ENCODE peak calls at places on chromosomes 11 and 22, in eight cellular contexts. One of them, this sample, is unnamed.
A peak's percentile ranks its signal among the peaks of the same experiment; 100 is the strongest.

GRCh38 chr11:31974737-31975136 is 116.1 kb upstream of the RCN1 start:
- DNase-seq in nephron progenitor cell: no peak
- DNase-seq in skeletal muscle cell: peak; percentile 79
- DNase-seq in gastrocnemius medialis: no peak
- DNase-seq in NCI-H460: peak; percentile 13
- DNase-seq in stimulated activated CD4-positive, alpha-beta T cell treated with anti-CD3 and anti-CD28 coated beads, Interleukin-12 subunit alpha, Interleukin-12 subunit beta, amount 100 ng/mL, for 4 hours: no peak
- DNase-seq in progenitor cell of endocrine pancreas: no peak
- DNase-seq in HT1080: peak; percentile 95
- DNase-seq in this sample: peak; percentile 88

GRCh38 chr22:37930270-37930951 is 23.0 kb downstream of the C22orf23 start:
- DNase-seq in nephron progenitor cell: no peak
- DNase-seq in skeletal muscle cell: no peak
- DNase-seq in gastrocnemius medialis: no peak
- DNase-seq in NCI-H460: no peak
- DNase-seq in stimulated activated CD4-positive, alpha-beta T cell treated with anti-CD3 and anti-CD28 coated beads, Interleukin-12 subunit alpha, Interleukin-12 subunit beta, amount 100 ng/mL, for 4 hours: no peak
- DNase-seq in progenitor cell of endocrine pancreas: no peak
- DNase-seq in HT1080: peak; percentile 35
- DNase-seq in this sample: no peak

GRCh38 chr22:31574015-31574670 is 77.8 kb downstream of the SFI1 start:
- DNase-seq in nephron progenitor cell: no peak
- DNase-seq in skeletal muscle cell: peak; percentile 45
- DNase-seq in gastrocnemius medialis: no peak
- DNase-seq in NCI-H460: no peak
- DNase-seq in stimulated activated CD4-positive, alpha-beta T cell treated with anti-CD3 and anti-CD28 coated beads, Interleukin-12 subunit alpha, Interleukin-12 subunit beta, amount 100 ng/mL, for 4 hours: no peak
- DNase-seq in progenitor cell of endocrine pancreas: no peak
- DNase-seq in HT1080: no peak
- DNase-seq in this sample: no peak

GRCh38 chr11:2205214-2205770 is 33.7 kb upstream of the TH start:
- DNase-seq in nephron progenitor cell: no peak
- DNase-seq in skeletal muscle cell: no peak
- DNase-seq in gastrocnemius medialis: no peak
- DNase-seq in NCI-H460: no peak
- DNase-seq in stimulated activated CD4-positive, alpha-beta T cell treated with anti-CD3 and anti-CD28 coated beads, Interleukin-12 subunit alpha, Interleukin-12 subunit beta, amount 100 ng/mL, for 4 hours: no peak
- DNase-seq in progenitor cell of endocrine pancreas: no peak
- DNase-seq in HT1080: no peak
- DNase-seq in this sample: no peak

GRCh38 chr11:7927635-7928034 is 3.4 kb downstream of the OR10A6 start:
- DNase-seq in nephron progenitor cell: no peak
- DNase-seq in skeletal muscle cell: no peak
- DNase-seq in gastrocnemius medialis: no peak
- DNase-seq in NCI-H460: peak; percentile 3
- DNase-seq in stimulated activated CD4-positive, alpha-beta T cell treated with anti-CD3 and anti-CD28 coated beads, Interleukin-12 subunit alpha, Interleukin-12 subunit beta, amount 100 ng/mL, for 4 hours: no peak
- DNase-seq in progenitor cell of endocrine pancreas: no peak
- DNase-seq in HT1080: peak; percentile 73
- DNase-seq in this sample: no peak

GRCh38 chr11:35930466-35930865 is 13.4 kb upstream of the LDLRAD3 start:
- DNase-seq in nephron progenitor cell: no peak
- DNase-seq in skeletal muscle cell: no peak
- DNase-seq in gastrocnemius medialis: no peak
- DNase-seq in NCI-H460: no peak
- DNase-seq in stimulated activated CD4-positive, alpha-beta T cell treated with anti-CD3 and anti-CD28 coated beads, Interleukin-12 subunit alpha, Interleukin-12 subunit beta, amount 100 ng/mL, for 4 hours: no peak
- DNase-seq in progenitor cell of endocrine pancreas: no peak
- DNase-seq in HT1080: no peak
- DNase-seq in this sample: no peak

GRCh38 chr11:1224491-1225385 is 1.9 kb downstream of the MUC5B start:
- DNase-seq in nephron progenitor cell: peak; percentile 58
- DNase-seq in skeletal muscle cell: no peak
- DNase-seq in gastrocnemius medialis: no peak
- DNase-seq in NCI-H460: no peak
- DNase-seq in stimulated activated CD4-positive, alpha-beta T cell treated with anti-CD3 and anti-CD28 coated beads, Interleukin-12 subunit alpha, Interleukin-12 subunit beta, amount 100 ng/mL, for 4 hours: no peak
- DNase-seq in progenitor cell of endocrine pancreas: no peak
- DNase-seq in HT1080: no peak
- DNase-seq in this sample: no peak

GRCh38 chr11:2293396-2294339 is 8.1 kb downstream of the C11orf21 start:
- DNase-seq in nephron progenitor cell: peak; percentile 0
- DNase-seq in skeletal muscle cell: no peak
- DNase-seq in gastrocnemius medialis: no peak
- DNase-seq in NCI-H460: no peak
- DNase-seq in stimulated activated CD4-positive, alpha-beta T cell treated with anti-CD3 and anti-CD28 coated beads, Interleukin-12 subunit alpha, Interleukin-12 subunit beta, amount 100 ng/mL, for 4 hours: no peak
- DNase-seq in progenitor cell of endocrine pancreas: no peak
- DNase-seq in HT1080: no peak
- DNase-seq in this sample: no peak

GRCh38 chr22:37768273-37768672 is 39.5 kb upstream of the GCAT start:
- DNase-seq in nephron progenitor cell: no peak
- DNase-seq in skeletal muscle cell: no peak
- DNase-seq in gastrocnemius medialis: no peak
- DNase-seq in NCI-H460: no peak
- DNase-seq in stimulated activated CD4-positive, alpha-beta T cell treated with anti-CD3 and anti-CD28 coated beads, Interleukin-12 subunit alpha, Interleukin-12 subunit beta, amount 100 ng/mL, for 4 hours: no peak
- DNase-seq in progenitor cell of endocrine pancreas: no peak
- DNase-seq in HT1080: no peak
- DNase-seq in this sample: no peak

GRCh38 chr11:68583047-68583446 is 101.3 kb upstream of the GAL start:
- DNase-seq in nephron progenitor cell: no peak
- DNase-seq in skeletal muscle cell: no peak
- DNase-seq in gastrocnemius medialis: no peak
- DNase-seq in NCI-H460: peak; percentile 62
- DNase-seq in stimulated activated CD4-positive, alpha-beta T cell treated with anti-CD3 and anti-CD28 coated beads, Interleukin-12 subunit alpha, Interleukin-12 subunit beta, amount 100 ng/mL, for 4 hours: no peak
- DNase-seq in progenitor cell of endocrine pancreas: no peak
- DNase-seq in HT1080: peak; percentile 13
- DNase-seq in this sample: peak; percentile 36

GRCh38 chr11:127737499-127737898 is 736.9 kb upstream of the KIRREL3 start:
- DNase-seq in nephron progenitor cell: no peak
- DNase-seq in skeletal muscle cell: no peak
- DNase-seq in gastrocnemius medialis: no peak
- DNase-seq in NCI-H460: no peak
- DNase-seq in stimulated activated CD4-positive, alpha-beta T cell treated with anti-CD3 and anti-CD28 coated beads, Interleukin-12 subunit alpha, Interleukin-12 subunit beta, amount 100 ng/mL, for 4 hours: no peak
- DNase-seq in progenitor cell of endocrine pancreas: no peak
- DNase-seq in HT1080: no peak
- DNase-seq in this sample: no peak

GRCh38 chr11:34866375-34866774 is 49.8 kb downstream of the APIP start:
- DNase-seq in nephron progenitor cell: no peak
- DNase-seq in skeletal muscle cell: peak; percentile 28
- DNase-seq in gastrocnemius medialis: no peak
- DNase-seq in NCI-H460: no peak
- DNase-seq in stimulated activated CD4-positive, alpha-beta T cell treated with anti-CD3 and anti-CD28 coated beads, Interleukin-12 subunit alpha, Interleukin-12 subunit beta, amount 100 ng/mL, for 4 hours: no peak
- DNase-seq in progenitor cell of endocrine pancreas: no peak
- DNase-seq in HT1080: no peak
- DNase-seq in this sample: peak; percentile 14

GRCh38 chr22:45878051-45878764 is 98.8 kb downstream of the WNT7B start:
- DNase-seq in nephron progenitor cell: peak; percentile 40
- DNase-seq in skeletal muscle cell: no peak
- DNase-seq in gastrocnemius medialis: no peak
- DNase-seq in NCI-H460: no peak
- DNase-seq in stimulated activated CD4-positive, alpha-beta T cell treated with anti-CD3 and anti-CD28 coated beads, Interleukin-12 subunit alpha, Interleukin-12 subunit beta, amount 100 ng/mL, for 4 hours: no peak
- DNase-seq in progenitor cell of endocrine pancreas: peak; percentile 8
- DNase-seq in HT1080: no peak
- DNase-seq in this sample: no peak

GRCh38 chr11:2787816-2788750 is 88.3 kb upstream of the KCNQ1OT1 start:
- DNase-seq in nephron progenitor cell: peak; percentile 49
- DNase-seq in skeletal muscle cell: no peak
- DNase-seq in gastrocnemius medialis: peak; percentile 5
- DNase-seq in NCI-H460: no peak
- DNase-seq in stimulated activated CD4-positive, alpha-beta T cell treated with anti-CD3 and anti-CD28 coated beads, Interleukin-12 subunit alpha, Interleukin-12 subunit beta, amount 100 ng/mL, for 4 hours: no peak
- DNase-seq in progenitor cell of endocrine pancreas: peak; percentile 14
- DNase-seq in HT1080: no peak
- DNase-seq in this sample: no peak

GRCh38 chr11:133809525-133810178 is 35.7 kb downstream of the SPATA19 start:
- DNase-seq in nephron progenitor cell: no peak
- DNase-seq in skeletal muscle cell: no peak
- DNase-seq in gastrocnemius medialis: no peak
- DNase-seq in NCI-H460: no peak
- DNase-seq in stimulated activated CD4-positive, alpha-beta T cell treated with anti-CD3 and anti-CD28 coated beads, Interleukin-12 subunit alpha, Interleukin-12 subunit beta, amount 100 ng/mL, for 4 hours: no peak
- DNase-seq in progenitor cell of endocrine pancreas: no peak
- DNase-seq in HT1080: no peak
- DNase-seq in this sample: no peak

GRCh38 chr11:115502636-115503082 is 1.6 kb downstream of the CADM1 start:
- DNase-seq in nephron progenitor cell: peak; percentile 29
- DNase-seq in skeletal muscle cell: no peak
- DNase-seq in gastrocnemius medialis: no peak
- DNase-seq in NCI-H460: no peak
- DNase-seq in stimulated activated CD4-positive, alpha-beta T cell treated with anti-CD3 and anti-CD28 coated beads, Interleukin-12 subunit alpha, Interleukin-12 subunit beta, amount 100 ng/mL, for 4 hours: no peak
- DNase-seq in progenitor cell of endocrine pancreas: peak; percentile 26
- DNase-seq in HT1080: no peak
- DNase-seq in this sample: no peak

GRCh38 chr11:114447892-114448291 is 8.6 kb downstream of the REXO2 start:
- DNase-seq in nephron progenitor cell: no peak
- DNase-seq in skeletal muscle cell: peak; percentile 37
- DNase-seq in gastrocnemius medialis: no peak
- DNase-seq in NCI-H460: peak; percentile 35
- DNase-seq in stimulated activated CD4-positive, alpha-beta T cell treated with anti-CD3 and anti-CD28 coated beads, Interleukin-12 subunit alpha, Interleukin-12 subunit beta, amount 100 ng/mL, for 4 hours: no peak
- DNase-seq in progenitor cell of endocrine pancreas: no peak
- DNase-seq in HT1080: no peak
- DNase-seq in this sample: no peak

GRCh38 chr22:32661296-32661695 is 140.2 kb upstream of the TIMP3 start:
- DNase-seq in nephron progenitor cell: no peak
- DNase-seq in skeletal muscle cell: peak; percentile 63
- DNase-seq in gastrocnemius medialis: peak; percentile 45
- DNase-seq in NCI-H460: no peak
- DNase-seq in stimulated activated CD4-positive, alpha-beta T cell treated with anti-CD3 and anti-CD28 coated beads, Interleukin-12 subunit alpha, Interleukin-12 subunit beta, amount 100 ng/mL, for 4 hours: no peak
- DNase-seq in progenitor cell of endocrine pancreas: no peak
- DNase-seq in HT1080: peak; percentile 98
- DNase-seq in this sample: peak; percentile 88